ENCODE peak calls at places on chromosome 17, in ten cellular contexts. F is lower lobe of right lung; H is H54; E is frontal cortex; R is CD8-positive, alpha-beta T cell; D is activated CD4-positive, alpha-beta T cell treated with anti-CD3 and anti-CD28 coated beads, Interleukin-2, amount 50 U/mL, for 48 hours; S is HFFc6; U is activated gamma-delta T cell treated with anti-CD3 and anti-CD28 coated beads, Interleukin-2, amount 50 U/mL, for 16 hours; J is NCI-H526; Z is iPS DF 6.9. A is an unnamed sample.
A peak's percentile ranks its signal among the peaks of the same experiment; 100 is the strongest.

GRCh38 chr17:62712011-62712615 is 84.6 kb downstream of the MRC2 start:
- DNase-seq in F (no peak), R (no peak), J (no peak), Z (no peak), H (no peak), D (no peak), U (no peak), E (no peak), S (no peak), A (no peak)

GRCh38 chr17:42010898-42011516 is 6.2 kb downstream of the DNAJC7 start:
- DNase-seq in Z (no peak), J (no peak), F (no peak), H (peak; percentile 51), S (peak; percentile 41), R (no peak), U (no peak), E (no peak), D (no peak), A (no peak)

GRCh38 chr17:4759776-4760236 is 11.9 kb upstream of the TM4SF5 start:
- DNase-seq in E (no peak), U (no peak), Z (no peak), H (no peak), D (no peak), J (no peak), S (no peak), R (no peak), F (no peak), A (no peak)

GRCh38 chr17:75822119-75822799 is 21.9 kb downstream of the UNC13D start:
- DNase-seq in F (no peak), D (peak; percentile 34), J (no peak), E (peak; percentile 63), H (no peak), Z (no peak), R (peak; percentile 17), U (no peak), S (no peak), A (no peak)

GRCh38 chr17:6914711-6915110 is 81.1 kb upstream of the ALOX12 start:
- DNase-seq in D (peak; percentile 13), R (no peak), U (no peak), Z (no peak), J (no peak), H (peak; percentile 23), S (no peak), E (no peak), F (no peak), A (no peak)

GRCh38 chr17:12180644-12181261 is 160.1 kb downstream of the MAP2K4 start:
- DNase-seq in D (peak; percentile 9), F (no peak), J (no peak), S (peak; percentile 38), H (peak; percentile 12), U (no peak), Z (peak; percentile 11), R (no peak), E (peak; percentile 29), A (peak; percentile 52)

GRCh38 chr17:9104370-9105041 is 83.2 kb downstream of the NTN1 start:
- DNase-seq in F (no peak), R (no peak), D (no peak), J (no peak), S (no peak), H (no peak), E (no peak), U (no peak), Z (no peak), A (no peak)

GRCh38 chr17:14510136-14510535 is 209.3 kb downstream of the HS3ST3B1 start:
- DNase-seq in Z (no peak), F (no peak), H (no peak), D (no peak), J (no peak), S (no peak), U (no peak), E (no peak), R (no peak), A (no peak)

GRCh38 chr17:80408872-80409271 is 6.1 kb upstream of the ENDOV start:
- DNase-seq in J (no peak), S (no peak), E (no peak), H (no peak), U (no peak), D (peak; percentile 44), Z (no peak), F (no peak), R (no peak), A (no peak)

GRCh38 chr17:64320613-64321553 is 57.8 kb upstream of the TEX2 start:
- DNase-seq in F (peak; percentile 61), Z (peak; percentile 82), H (peak; percentile 83), U (peak; percentile 31), J (peak; percentile 75), R (peak; percentile 46), D (peak; percentile 64), S (peak; percentile 64), E (peak; percentile 75), A (peak; percentile 71)

GRCh38 chr17:41910701-41911391 is 7.9 kb downstream of the ACLY start:
- DNase-seq in S (peak; percentile 99), Z (no peak), E (no peak), U (no peak), F (no peak), D (no peak), R (no peak), J (no peak), H (peak; percentile 94), A (no peak)

GRCh38 chr17:74698069-74698468 is 14.7 kb downstream of the CD300LF start:
- DNase-seq in U (no peak), S (no peak), F (no peak), J (no peak), H (no peak), D (no peak), Z (no peak), E (no peak), R (no peak), A (no peak)

GRCh38 chr17:59425085-59425901 is 93.8 kb downstream of the YPEL2 start:
- DNase-seq in U (no peak), S (peak; percentile 34), F (peak; percentile 59), E (no peak), D (no peak), J (no peak), H (no peak), R (no peak), Z (no peak), A (no peak)

GRCh38 chr17:37490638-37491614 is 1.2 kb downstream of the DUSP14 start:
- DNase-seq in F (no peak), R (no peak), U (no peak), E (peak; percentile 60), D (peak; percentile 30), Z (no peak), J (no peak), S (peak; percentile 84), H (peak; percentile 90), A (peak; percentile 36)

GRCh38 chr17:76275382-76276068 is 10.4 kb downstream of the UBALD2 start:
- DNase-seq in U (no peak), R (no peak), E (no peak), F (no peak), H (no peak), J (no peak), S (no peak), D (no peak), Z (no peak), A (no peak)

A was measured in neuronal stem cell.